ENCODE peak calls at places on chromosomes 2 and 18, in five cellular contexts. One of them, this sample, is unnamed.

GRCh38 chr2:236689981-236690380 is 120.4 kb downstream of the ACKR3 start:
- DNase-seq in astrocyte of the spinal cord: no peak
- DNase-seq in NCI-H510A treated with DMSO at 0.1 percent for 48 hours: no peak
- DNase-seq in activated naive CD4-positive, alpha-beta T cell treated with anti-CD3 and anti-CD28 coated beads, Interleukin-2, amount 10 ng/mL, durations not matched to agents 7 days and 5 days: no peak
- DNase-seq in A549: no peak
- DNase-seq in this sample: no peak

GRCh38 chr2:235263205-235264120 is 230.4 kb upstream of the AGAP1 start:
- DNase-seq in activated naive CD4-positive, alpha-beta T cell treated with anti-CD3 and anti-CD28 coated beads, Interleukin-2, amount 10 ng/mL, durations not matched to agents 7 days and 5 days: no peak
- DNase-seq in NCI-H510A treated with DMSO at 0.1 percent for 48 hours: no peak
- DNase-seq in A549: peak
- DNase-seq in astrocyte of the spinal cord: peak
- DNase-seq in this sample: no peak

GRCh38 chr2:74024216-74024615 is 39.5 kb downstream of the TET3 start:
- DNase-seq in activated naive CD4-positive, alpha-beta T cell treated with anti-CD3 and anti-CD28 coated beads, Interleukin-2, amount 10 ng/mL, durations not matched to agents 7 days and 5 days: no peak
- DNase-seq in astrocyte of the spinal cord: no peak
- DNase-seq in NCI-H510A treated with DMSO at 0.1 percent for 48 hours: no peak
- DNase-seq in A549: no peak
- DNase-seq in this sample: no peak

GRCh38 chr2:105438104-105438929 is 39.5 kb upstream of the FHL2 start:
- DNase-seq in NCI-H510A treated with DMSO at 0.1 percent for 48 hours: peak
- DNase-seq in A549: no peak
- DNase-seq in astrocyte of the spinal cord: no peak
- DNase-seq in activated naive CD4-positive, alpha-beta T cell treated with anti-CD3 and anti-CD28 coated beads, Interleukin-2, amount 10 ng/mL, durations not matched to agents 7 days and 5 days: no peak
- DNase-seq in this sample: peak

GRCh38 chr18:43744960-43745740 is 467.9 kb upstream of the SYT4 start:
- DNase-seq in astrocyte of the spinal cord: no peak
- DNase-seq in NCI-H510A treated with DMSO at 0.1 percent for 48 hours: no peak
- DNase-seq in activated naive CD4-positive, alpha-beta T cell treated with anti-CD3 and anti-CD28 coated beads, Interleukin-2, amount 10 ng/mL, durations not matched to agents 7 days and 5 days: no peak
- DNase-seq in A549: no peak
- DNase-seq in this sample: no peak

GRCh38 chr18:22657619-22658018 is 239.9 kb upstream of the CTAGE1 start:
- DNase-seq in astrocyte of the spinal cord: no peak
- DNase-seq in activated naive CD4-positive, alpha-beta T cell treated with anti-CD3 and anti-CD28 coated beads, Interleukin-2, amount 10 ng/mL, durations not matched to agents 7 days and 5 days: no peak
- DNase-seq in A549: no peak
- DNase-seq in NCI-H510A treated with DMSO at 0.1 percent for 48 hours: no peak
- DNase-seq in this sample: no peak

GRCh38 chr2:197130318-197130717 is 180.3 kb downstream of the ANKRD44 start:
- DNase-seq in astrocyte of the spinal cord: no peak
- DNase-seq in activated naive CD4-positive, alpha-beta T cell treated with anti-CD3 and anti-CD28 coated beads, Interleukin-2, amount 10 ng/mL, durations not matched to agents 7 days and 5 days: no peak
- DNase-seq in A549: no peak
- DNase-seq in NCI-H510A treated with DMSO at 0.1 percent for 48 hours: no peak
- DNase-seq in this sample: no peak

GRCh38 chr18:49560277-49561126 is 1.4 kb upstream of the LIPG start:
- DNase-seq in astrocyte of the spinal cord: no peak
- DNase-seq in activated naive CD4-positive, alpha-beta T cell treated with anti-CD3 and anti-CD28 coated beads, Interleukin-2, amount 10 ng/mL, durations not matched to agents 7 days and 5 days: peak
- DNase-seq in A549: no peak
- DNase-seq in NCI-H510A treated with DMSO at 0.1 percent for 48 hours: peak
- DNase-seq in this sample: peak

GRCh38 chr18:59907660-59908059 is 7.9 kb downstream of the PMAIP1 start:
- DNase-seq in activated naive CD4-positive, alpha-beta T cell treated with anti-CD3 and anti-CD28 coated beads, Interleukin-2, amount 10 ng/mL, durations not matched to agents 7 days and 5 days: no peak
- DNase-seq in astrocyte of the spinal cord: no peak
- DNase-seq in NCI-H510A treated with DMSO at 0.1 percent for 48 hours: no peak
- DNase-seq in A549: no peak
- DNase-seq in this sample: no peak

GRCh38 chr18:54222922-54223567 is 1.4 kb downstream of the MBD2 start:
- DNase-seq in activated naive CD4-positive, alpha-beta T cell treated with anti-CD3 and anti-CD28 coated beads, Interleukin-2, amount 10 ng/mL, durations not matched to agents 7 days and 5 days: peak
- DNase-seq in astrocyte of the spinal cord: no peak
- DNase-seq in NCI-H510A treated with DMSO at 0.1 percent for 48 hours: no peak
- DNase-seq in A549: no peak
- DNase-seq in this sample: peak

GRCh38 chr18:42915240-42915791 is 200.2 kb downstream of the RIT2 start:
- DNase-seq in NCI-H510A treated with DMSO at 0.1 percent for 48 hours: peak
- DNase-seq in astrocyte of the spinal cord: no peak
- DNase-seq in activated naive CD4-positive, alpha-beta T cell treated with anti-CD3 and anti-CD28 coated beads, Interleukin-2, amount 10 ng/mL, durations not matched to agents 7 days and 5 days: no peak
- DNase-seq in A549: no peak
- DNase-seq in this sample: no peak

GRCh38 chr2:183149489-183149888 is 25.2 kb downstream of the NUP35 start:
- DNase-seq in activated naive CD4-positive, alpha-beta T cell treated with anti-CD3 and anti-CD28 coated beads, Interleukin-2, amount 10 ng/mL, durations not matched to agents 7 days and 5 days: no peak
- DNase-seq in astrocyte of the spinal cord: peak
- DNase-seq in NCI-H510A treated with DMSO at 0.1 percent for 48 hours: no peak
- DNase-seq in A549: no peak
- DNase-seq in this sample: no peak

GRCh38 chr2:104177179-104177578 is 676.7 kb upstream of the POU3F3 start:
- DNase-seq in NCI-H510A treated with DMSO at 0.1 percent for 48 hours: peak
- DNase-seq in A549: no peak
- DNase-seq in astrocyte of the spinal cord: no peak
- DNase-seq in activated naive CD4-positive, alpha-beta T cell treated with anti-CD3 and anti-CD28 coated beads, Interleukin-2, amount 10 ng/mL, durations not matched to agents 7 days and 5 days: no peak
- DNase-seq in this sample: no peak

GRCh38 chr18:52339891-52340371 is at the start of gene DCC:
- DNase-seq in activated naive CD4-positive, alpha-beta T cell treated with anti-CD3 and anti-CD28 coated beads, Interleukin-2, amount 10 ng/mL, durations not matched to agents 7 days and 5 days: no peak
- DNase-seq in astrocyte of the spinal cord: peak
- DNase-seq in NCI-H510A treated with DMSO at 0.1 percent for 48 hours: peak
- DNase-seq in A549: peak
- DNase-seq in this sample: peak

GRCh38 chr2:100924520-100925451 is 77.3 kb upstream of the RPL31 start:
- DNase-seq in NCI-H510A treated with DMSO at 0.1 percent for 48 hours: no peak
- DNase-seq in astrocyte of the spinal cord: peak
- DNase-seq in A549: no peak
- DNase-seq in activated naive CD4-positive, alpha-beta T cell treated with anti-CD3 and anti-CD28 coated beads, Interleukin-2, amount 10 ng/mL, durations not matched to agents 7 days and 5 days: peak
- DNase-seq in this sample: no peak

GRCh38 chr2:19026156-19026660 is 332.2 kb downstream of the OSR1 start:
- DNase-seq in astrocyte of the spinal cord: no peak
- DNase-seq in activated naive CD4-positive, alpha-beta T cell treated with anti-CD3 and anti-CD28 coated beads, Interleukin-2, amount 10 ng/mL, durations not matched to agents 7 days and 5 days: no peak
- DNase-seq in NCI-H510A treated with DMSO at 0.1 percent for 48 hours: no peak
- DNase-seq in A549: no peak
- DNase-seq in this sample: no peak

GRCh38 chr2:240595381-240596079 is 9.0 kb downstream of the CAPN10 start:
- DNase-seq in NCI-H510A treated with DMSO at 0.1 percent for 48 hours: no peak
- DNase-seq in astrocyte of the spinal cord: no peak
- DNase-seq in activated naive CD4-positive, alpha-beta T cell treated with anti-CD3 and anti-CD28 coated beads, Interleukin-2, amount 10 ng/mL, durations not matched to agents 7 days and 5 days: peak
- DNase-seq in A549: peak
- DNase-seq in this sample: no peak

GRCh38 chr18:48061781-48062570 is 131.5 kb upstream of the SMAD2 start:
- DNase-seq in activated naive CD4-positive, alpha-beta T cell treated with anti-CD3 and anti-CD28 coated beads, Interleukin-2, amount 10 ng/mL, durations not matched to agents 7 days and 5 days: no peak
- DNase-seq in NCI-H510A treated with DMSO at 0.1 percent for 48 hours: no peak
- DNase-seq in astrocyte of the spinal cord: no peak
- DNase-seq in A549: no peak
- DNase-seq in this sample: no peak

GRCh38 chr2:239777219-239777618 is 247.9 kb downstream of the NDUFA10 start:
- DNase-seq in NCI-H510A treated with DMSO at 0.1 percent for 48 hours: no peak
- DNase-seq in activated naive CD4-positive, alpha-beta T cell treated with anti-CD3 and anti-CD28 coated beads, Interleukin-2, amount 10 ng/mL, durations not matched to agents 7 days and 5 days: no peak
- DNase-seq in A549: no peak
- DNase-seq in astrocyte of the spinal cord: no peak
- DNase-seq in this sample: no peak

GRCh38 chr2:8571792-8572499 is 109.9 kb upstream of the ID2 start:
- DNase-seq in activated naive CD4-positive, alpha-beta T cell treated with anti-CD3 and anti-CD28 coated beads, Interleukin-2, amount 10 ng/mL, durations not matched to agents 7 days and 5 days: no peak
- DNase-seq in A549: no peak
- DNase-seq in NCI-H510A treated with DMSO at 0.1 percent for 48 hours: peak
- DNase-seq in astrocyte of the spinal cord: no peak
- DNase-seq in this sample: no peak

This sample was measured in pancreas.